ENCODE peak calls at places on chromosome 21, in four cellular contexts. One of them, this sample, is unnamed.

GRCh38 chr21:44767834-44768831 is 33.5 kb downstream of the UBE2G2 start:
- DNase-seq in SK-N-SH: no peak
- DNase-seq in A549: no peak
- DNase-seq in GM12878: no peak
- DNase-seq in this sample: no peak

GRCh38 chr21:21675601-21676000 is 677.4 kb downstream of the NCAM2 start:
- DNase-seq in SK-N-SH: no peak
- DNase-seq in A549: no peak
- DNase-seq in GM12878: no peak
- DNase-seq in this sample: no peak

GRCh38 chr21:44459712-44460440 is 4.6 kb downstream of the LRRC3 start:
- DNase-seq in SK-N-SH: no peak
- DNase-seq in A549: no peak
- DNase-seq in GM12878: no peak
- DNase-seq in this sample: no peak

GRCh38 chr21:41501919-41502318 is 6.0 kb downstream of the TMPRSS2 start:
- DNase-seq in SK-N-SH: no peak
- DNase-seq in A549: no peak
- DNase-seq in GM12878: no peak
- DNase-seq in this sample: no peak

GRCh38 chr21:41966341-41966833 is 12.6 kb upstream of the C2CD2 start:
- DNase-seq in SK-N-SH: no peak
- DNase-seq in A549: no peak
- DNase-seq in GM12878: no peak
- DNase-seq in this sample: no peak

GRCh38 chr21:28884976-28885852 is 107.5 kb downstream of the LTN1 start:
- DNase-seq in SK-N-SH: peak; percentile 94
- DNase-seq in A549: peak; percentile 81
- DNase-seq in GM12878: peak; percentile 89
- DNase-seq in this sample: peak; percentile 82

GRCh38 chr21:15875286-15875685 is 145.5 kb downstream of the USP25 start:
- DNase-seq in SK-N-SH: no peak
- DNase-seq in A549: no peak
- DNase-seq in GM12878: no peak
- DNase-seq in this sample: no peak

GRCh38 chr21:18529253-18529652 is 125.7 kb upstream of the TMPRSS15 start:
- DNase-seq in SK-N-SH: no peak
- DNase-seq in A549: no peak
- DNase-seq in GM12878: no peak
- DNase-seq in this sample: no peak

GRCh38 chr21:36487641-36488307 is 7.9 kb upstream of the CLDN14 start:
- DNase-seq in SK-N-SH: no peak
- DNase-seq in A549: no peak
- DNase-seq in GM12878: no peak
- DNase-seq in this sample: no peak

GRCh38 chr21:8992731-8993174 is 1528.6 kb upstream of the TPTE start:
- DNase-seq in SK-N-SH: no peak
- DNase-seq in A549: no peak
- DNase-seq in GM12878: no peak
- DNase-seq in this sample: peak; percentile 95

GRCh38 chr21:43973634-43973955 is 38.5 kb upstream of the TRAPPC10 start:
- DNase-seq in SK-N-SH: no peak
- DNase-seq in A549: no peak
- DNase-seq in GM12878: no peak
- DNase-seq in this sample: no peak

GRCh38 chr21:42672699-42673458 is 19.5 kb downstream of the PDE9A start:
- DNase-seq in SK-N-SH: no peak
- DNase-seq in A549: no peak
- DNase-seq in GM12878: no peak
- DNase-seq in this sample: no peak

GRCh38 chr21:15278279-15278678 is 213.5 kb upstream of the NRIP1 start:
- DNase-seq in SK-N-SH: no peak
- DNase-seq in A549: no peak
- DNase-seq in GM12878: no peak
- DNase-seq in this sample: no peak

GRCh38 chr21:15472108-15472507 is 257.7 kb upstream of the USP25 start:
- DNase-seq in SK-N-SH: no peak
- DNase-seq in A549: no peak
- DNase-seq in GM12878: no peak
- DNase-seq in this sample: no peak

GRCh38 chr21:42558846-42559245 is 45.2 kb downstream of the SLC37A1 start:
- DNase-seq in SK-N-SH: no peak
- DNase-seq in A549: no peak
- DNase-seq in GM12878: no peak
- DNase-seq in this sample: no peak

GRCh38 chr21:25457411-25457810 is 149.9 kb downstream of the MRPL39 start:
- DNase-seq in SK-N-SH: no peak
- DNase-seq in A549: no peak
- DNase-seq in GM12878: peak; percentile 83
- DNase-seq in this sample: no peak

GRCh38 chr21:39654951-39655350 is 42.2 kb downstream of the B3GALT5 start:
- DNase-seq in SK-N-SH: no peak
- DNase-seq in A549: no peak
- DNase-seq in GM12878: no peak
- DNase-seq in this sample: no peak

GRCh38 chr21:34612557-34612956 is 2.4 kb downstream of the RCAN1 start:
- DNase-seq in SK-N-SH: no peak
- DNase-seq in A549: no peak
- DNase-seq in GM12878: no peak
- DNase-seq in this sample: no peak

GRCh38 chr21:42042651-42043050 is 28.5 kb upstream of the UMODL1 start:
- DNase-seq in SK-N-SH: no peak
- DNase-seq in A549: no peak
- DNase-seq in GM12878: no peak
- DNase-seq in this sample: no peak

GRCh38 chr21:34885636-34886553 is 163.2 kb downstream of the RUNX1 start:
- DNase-seq in SK-N-SH: no peak
- DNase-seq in A549: no peak
- DNase-seq in GM12878: no peak
- DNase-seq in this sample: peak; percentile 55

GRCh38 chr21:43343095-43343991 is 83.6 kb downstream of the SIK1 start:
- DNase-seq in SK-N-SH: no peak
- DNase-seq in A549: peak; percentile 46
- DNase-seq in GM12878: no peak
- DNase-seq in this sample: peak; percentile 94

GRCh38 chr21:41167348-41168342 is at the start of gene BACE2:
- DNase-seq in SK-N-SH: peak; percentile 70
- DNase-seq in A549: peak; percentile 31
- DNase-seq in GM12878: no peak
- DNase-seq in this sample: no peak

GRCh38 chr21:34881421-34881820 is 167.7 kb downstream of the RUNX1 start:
- DNase-seq in SK-N-SH: no peak
- DNase-seq in A549: no peak
- DNase-seq in GM12878: no peak
- DNase-seq in this sample: no peak

GRCh38 chr21:28309596-28309995 is 683.1 kb downstream of the LTN1 start:
- DNase-seq in SK-N-SH: no peak
- DNase-seq in A549: no peak
- DNase-seq in GM12878: no peak
- DNase-seq in this sample: no peak

GRCh38 chr21:36171741-36172331 is 15.2 kb downstream of the DOP1B start:
- DNase-seq in SK-N-SH: no peak
- DNase-seq in A549: no peak
- DNase-seq in GM12878: no peak
- DNase-seq in this sample: no peak

GRCh38 chr21:17854771-17855170 is 35.6 kb upstream of the C21orf91 start:
- DNase-seq in SK-N-SH: no peak
- DNase-seq in A549: no peak
- DNase-seq in GM12878: no peak
- DNase-seq in this sample: no peak

GRCh38 chr21:41164981-41165650 is 2.8 kb upstream of the BACE2 start:
- DNase-seq in SK-N-SH: no peak
- DNase-seq in A549: peak; percentile 43
- DNase-seq in GM12878: no peak
- DNase-seq in this sample: peak; percentile 5

GRCh38 chr21:16502273-16502672 is 772.5 kb downstream of the USP25 start:
- DNase-seq in SK-N-SH: no peak
- DNase-seq in A549: no peak
- DNase-seq in GM12878: no peak
- DNase-seq in this sample: no peak

GRCh38 chr21:43936186-43936967 is 71.4 kb downstream of the AGPAT3 start:
- DNase-seq in SK-N-SH: no peak
- DNase-seq in A549: no peak
- DNase-seq in GM12878: no peak
- DNase-seq in this sample: no peak

GRCh38 chr21:34243562-34243961 is 120.2 kb upstream of the KCNE2 start:
- DNase-seq in SK-N-SH: peak; percentile 20
- DNase-seq in A549: no peak
- DNase-seq in GM12878: no peak
- DNase-seq in this sample: peak; percentile 5

GRCh38 chr21:41378849-41379248 is 17.0 kb downstream of the MX2 start:
- DNase-seq in SK-N-SH: no peak
- DNase-seq in A549: no peak
- DNase-seq in GM12878: no peak
- DNase-seq in this sample: no peak

GRCh38 chr21:44594406-44594916 is 2.2 kb upstream of the KRTAP10-6 start:
- DNase-seq in SK-N-SH: no peak
- DNase-seq in A549: no peak
- DNase-seq in GM12878: no peak
- DNase-seq in this sample: no peak

GRCh38 chr21:16425297-16425696 is 695.5 kb downstream of the USP25 start:
- DNase-seq in SK-N-SH: no peak
- DNase-seq in A549: no peak
- DNase-seq in GM12878: no peak
- DNase-seq in this sample: no peak

GRCh38 chr21:14985306-14985705 is 79.5 kb downstream of the NRIP1 start:
- DNase-seq in SK-N-SH: no peak
- DNase-seq in A549: no peak
- DNase-seq in GM12878: no peak
- DNase-seq in this sample: no peak

GRCh38 chr21:14403681-14404318 is 20.9 kb upstream of the HSPA13 start:
- DNase-seq in SK-N-SH: peak; percentile 24
- DNase-seq in A549: peak; percentile 2
- DNase-seq in GM12878: peak; percentile 9
- DNase-seq in this sample: peak; percentile 19

GRCh38 chr21:35273331-35273730 is 224.2 kb upstream of the RUNX1 start:
- DNase-seq in SK-N-SH: no peak
- DNase-seq in A549: no peak
- DNase-seq in GM12878: no peak
- DNase-seq in this sample: no peak

GRCh38 chr21:38159355-38159754 is 97.4 kb upstream of the KCNJ15 start:
- DNase-seq in SK-N-SH: peak; percentile 57
- DNase-seq in A549: no peak
- DNase-seq in GM12878: peak; percentile 19
- DNase-seq in this sample: peak; percentile 53
- TF ChIP-seq PBX3 in SK-N-SH: no peak
- TF ChIP-seq PBX3 in A549: no peak
- TF ChIP-seq PBX3 in GM12878: no peak
- TF ChIP-seq PBX3 in this sample: no peak

DNA sequence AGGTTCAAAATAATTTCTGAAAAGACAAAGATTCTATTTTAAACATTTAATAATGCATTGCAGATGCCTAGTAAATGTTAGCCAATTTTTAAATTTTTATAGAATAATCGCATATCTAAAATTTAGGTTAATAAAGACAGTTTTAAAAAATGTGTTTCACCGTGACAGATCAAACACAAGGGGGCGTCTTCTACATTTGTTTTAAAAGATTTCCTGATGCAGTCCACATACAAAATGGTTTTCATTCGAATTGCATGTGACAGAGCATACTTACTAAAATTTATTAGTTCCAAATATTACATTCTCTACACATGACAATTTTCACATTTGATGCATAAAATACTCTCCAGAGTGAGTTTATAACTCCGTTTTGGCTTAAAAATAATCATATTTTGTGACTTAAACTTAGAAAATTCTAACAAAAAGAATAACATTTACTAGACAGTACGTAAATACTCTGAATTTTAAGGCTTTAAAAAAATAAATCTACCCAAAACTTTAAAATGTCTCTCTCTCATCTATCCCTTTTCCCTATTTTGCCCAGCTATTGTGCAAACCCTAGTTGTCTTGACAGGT is 75.5 kb downstream of the ADAMTS1 start:
- DNase-seq in SK-N-SH: peak; percentile 40
- DNase-seq in A549: no peak
- DNase-seq in GM12878: no peak
- DNase-seq in this sample: no peak
- TF ChIP-seq MAX in SK-N-SH: no peak
- TF ChIP-seq MAX in A549: no peak
- TF ChIP-seq MAX in GM12878: no peak
- TF ChIP-seq MAX in this sample: no peak

GRCh38 chr21:32480381-32480780 is 67.9 kb downstream of the EVA1C start:
- DNase-seq in SK-N-SH: no peak
- DNase-seq in A549: no peak
- DNase-seq in GM12878: no peak
- DNase-seq in this sample: no peak

GRCh38 chr21:32481875-32482408 is 69.4 kb downstream of the EVA1C start:
- DNase-seq in SK-N-SH: no peak
- DNase-seq in A549: no peak
- DNase-seq in GM12878: no peak
- DNase-seq in this sample: no peak

GRCh38 chr21:32482565-32483292 is 70.2 kb downstream of the EVA1C start:
- DNase-seq in SK-N-SH: no peak
- DNase-seq in A549: no peak
- DNase-seq in GM12878: no peak
- DNase-seq in this sample: no peak

GRCh38 chr21:32483293-32483595 is 70.7 kb downstream of the EVA1C start:
- DNase-seq in SK-N-SH: no peak
- DNase-seq in A549: no peak
- DNase-seq in GM12878: no peak
- DNase-seq in this sample: no peak

DNA sequence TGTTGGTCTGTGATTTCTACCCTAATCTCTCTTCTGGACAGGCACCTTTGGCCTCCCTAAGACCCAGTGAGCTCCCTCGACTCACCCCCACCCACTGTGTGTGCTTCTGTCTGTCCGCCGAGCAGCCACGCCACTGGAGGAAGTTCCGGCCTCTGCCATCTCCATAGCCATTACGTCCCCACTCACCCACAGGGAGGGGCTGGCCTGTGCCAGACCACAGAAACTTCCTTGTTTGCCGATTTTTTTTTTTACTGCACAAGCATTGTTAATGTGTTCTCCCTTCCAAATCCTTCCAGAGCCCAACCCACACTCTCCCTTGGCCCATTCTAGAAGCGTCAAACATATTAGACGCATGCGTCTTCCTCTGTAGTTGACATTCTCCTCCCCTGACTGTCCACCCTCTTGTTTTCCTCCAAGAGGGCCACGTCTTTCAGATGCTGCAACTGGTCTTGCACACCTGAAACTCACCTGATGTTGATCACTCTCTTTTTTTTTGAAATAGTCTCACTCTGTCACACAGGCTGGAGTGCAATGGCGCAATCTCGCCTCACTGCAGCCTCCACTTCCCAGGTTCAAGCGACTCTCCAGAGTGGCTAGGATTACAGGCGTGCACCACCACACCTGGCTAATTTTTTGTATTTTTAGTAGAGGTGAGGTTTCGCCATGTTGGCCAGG is 72.3 kb downstream of the EVA1C start:
- DNase-seq in SK-N-SH: no peak
- DNase-seq in A549: no peak
- DNase-seq in GM12878: no peak
- DNase-seq in this sample: no peak
- TF ChIP-seq PBX3 in SK-N-SH: no peak
- TF ChIP-seq PBX3 in A549: no peak
- TF ChIP-seq PBX3 in GM12878: no peak
- TF ChIP-seq PBX3 in this sample: no peak

GRCh38 chr21:45845790-45846130 is 135.8 kb upstream of the COL6A1 start:
- DNase-seq in SK-N-SH: no peak
- DNase-seq in A549: no peak
- DNase-seq in GM12878: no peak
- DNase-seq in this sample: no peak
- TF ChIP-seq MAX in SK-N-SH: no peak
- TF ChIP-seq MAX in A549: no peak
- TF ChIP-seq MAX in GM12878: no peak
- TF ChIP-seq MAX in this sample: no peak

GRCh38 chr21:32858628-32859027 is 87.1 kb upstream of the PAXBP1 start:
- DNase-seq in SK-N-SH: no peak
- DNase-seq in A549: no peak
- DNase-seq in GM12878: no peak
- DNase-seq in this sample: no peak
- TF ChIP-seq PBX3 in SK-N-SH: no peak
- TF ChIP-seq PBX3 in A549: no peak
- TF ChIP-seq PBX3 in GM12878: no peak
- TF ChIP-seq PBX3 in this sample: no peak

This sample was measured in HepG2.